ENCODE peak calls at places on chromosomes 7 and 10, in six cellular contexts. One of them, this sample, is unnamed.

GRCh38 chr10:22251751-22252285 is 34.0 kb upstream of the EBLN1 start:
- DNase-seq in hepatic stellate cell: peak; percentile 56
- DNase-seq in A549: no peak
- DNase-seq in astrocyte: peak; percentile 38
- DNase-seq in neural crest cell: peak; percentile 22
- DNase-seq in NCI-H524: peak; percentile 8
- DNase-seq in this sample: no peak

GRCh38 chr7:33886100-33886623 is 19.2 kb upstream of the BMPER start:
- DNase-seq in hepatic stellate cell: no peak
- DNase-seq in A549: peak; percentile 43
- DNase-seq in astrocyte: no peak
- DNase-seq in neural crest cell: peak; percentile 25
- DNase-seq in NCI-H524: no peak
- DNase-seq in this sample: peak; percentile 45

GRCh38 chr10:71223365-71224058 is 11.1 kb downstream of the UNC5B start:
- DNase-seq in hepatic stellate cell: no peak
- DNase-seq in A549: no peak
- DNase-seq in astrocyte: no peak
- DNase-seq in neural crest cell: no peak
- DNase-seq in NCI-H524: no peak
- DNase-seq in this sample: no peak

GRCh38 chr10:132865236-132865635 is 77.1 kb downstream of the CFAP46 start:
- DNase-seq in hepatic stellate cell: no peak
- DNase-seq in A549: no peak
- DNase-seq in astrocyte: no peak
- DNase-seq in neural crest cell: no peak
- DNase-seq in NCI-H524: no peak
- DNase-seq in this sample: no peak

GRCh38 chr7:17679427-17679826 is 260.9 kb downstream of the SNX13 start:
- DNase-seq in hepatic stellate cell: peak; percentile 33
- DNase-seq in A549: no peak
- DNase-seq in astrocyte: peak; percentile 58
- DNase-seq in neural crest cell: no peak
- DNase-seq in NCI-H524: no peak
- DNase-seq in this sample: peak; percentile 3

GRCh38 chr7:96952974-96953391 is 52.4 kb upstream of the DLX6 start:
- DNase-seq in hepatic stellate cell: peak; percentile 7
- DNase-seq in A549: no peak
- DNase-seq in astrocyte: peak; percentile 27
- DNase-seq in neural crest cell: no peak
- DNase-seq in NCI-H524: no peak
- DNase-seq in this sample: no peak

GRCh38 chr7:96084880-96085551 is 236.9 kb downstream of the SLC25A13 start:
- DNase-seq in hepatic stellate cell: peak; percentile 4
- DNase-seq in A549: no peak
- DNase-seq in astrocyte: peak; percentile 68
- DNase-seq in neural crest cell: no peak
- DNase-seq in NCI-H524: no peak
- DNase-seq in this sample: no peak

GRCh38 chr10:126315471-126316177 is 72.7 kb downstream of the ADAM12 start:
- DNase-seq in hepatic stellate cell: peak; percentile 63
- DNase-seq in A549: no peak
- DNase-seq in astrocyte: peak; percentile 94
- DNase-seq in neural crest cell: no peak
- DNase-seq in NCI-H524: no peak
- DNase-seq in this sample: no peak

GRCh38 chr10:88541116-88541626 is 41.9 kb downstream of the RNLS start:
- DNase-seq in hepatic stellate cell: no peak
- DNase-seq in A549: no peak
- DNase-seq in astrocyte: no peak
- DNase-seq in neural crest cell: no peak
- DNase-seq in NCI-H524: no peak
- DNase-seq in this sample: no peak

GRCh38 chr7:122616951-122617350 is 82.0 kb downstream of the RNF133 start:
- DNase-seq in hepatic stellate cell: no peak
- DNase-seq in A549: no peak
- DNase-seq in astrocyte: no peak
- DNase-seq in neural crest cell: no peak
- DNase-seq in NCI-H524: no peak
- DNase-seq in this sample: no peak

GRCh38 chr10:91452063-91452462 is 41.9 kb downstream of the HECTD2 start:
- DNase-seq in hepatic stellate cell: no peak
- DNase-seq in A549: no peak
- DNase-seq in astrocyte: no peak
- DNase-seq in neural crest cell: no peak
- DNase-seq in NCI-H524: no peak
- DNase-seq in this sample: no peak

GRCh38 chr7:50339990-50340500 is 35.5 kb downstream of the IKZF1 start:
- DNase-seq in hepatic stellate cell: no peak
- DNase-seq in A549: no peak
- DNase-seq in astrocyte: no peak
- DNase-seq in neural crest cell: no peak
- DNase-seq in NCI-H524: no peak
- DNase-seq in this sample: no peak

GRCh38 chr10:2979267-2979660 is 88.1 kb upstream of the PFKP start:
- DNase-seq in hepatic stellate cell: no peak
- DNase-seq in A549: no peak
- DNase-seq in astrocyte: peak; percentile 26
- DNase-seq in neural crest cell: no peak
- DNase-seq in NCI-H524: no peak
- DNase-seq in this sample: no peak

GRCh38 chr7:26460326-26460725 is 168.7 kb downstream of the SNX10 start:
- DNase-seq in hepatic stellate cell: no peak
- DNase-seq in A549: no peak
- DNase-seq in astrocyte: no peak
- DNase-seq in neural crest cell: no peak
- DNase-seq in NCI-H524: no peak
- DNase-seq in this sample: no peak

GRCh38 chr7:149824748-149825566 is 13.2 kb upstream of the ZNF862 start:
- DNase-seq in hepatic stellate cell: no peak
- DNase-seq in A549: no peak
- DNase-seq in astrocyte: no peak
- DNase-seq in neural crest cell: no peak
- DNase-seq in NCI-H524: no peak
- DNase-seq in this sample: no peak

GRCh38 chr10:110147961-110148360 is 59.4 kb upstream of the MXI1 start:
- DNase-seq in hepatic stellate cell: no peak
- DNase-seq in A549: no peak
- DNase-seq in astrocyte: no peak
- DNase-seq in neural crest cell: no peak
- DNase-seq in NCI-H524: peak; percentile 45
- DNase-seq in this sample: no peak

GRCh38 chr10:62380002-62380401 is 5.8 kb downstream of the ZNF365 start:
- DNase-seq in hepatic stellate cell: no peak
- DNase-seq in A549: peak; percentile 43
- DNase-seq in astrocyte: peak; percentile 85
- DNase-seq in neural crest cell: no peak
- DNase-seq in NCI-H524: no peak
- DNase-seq in this sample: no peak

GRCh38 chr7:6444516-6445269 is 3.1 kb downstream of the DAGLB start:
- DNase-seq in hepatic stellate cell: no peak
- DNase-seq in A549: no peak
- DNase-seq in astrocyte: peak; percentile 60
- DNase-seq in neural crest cell: no peak
- DNase-seq in NCI-H524: no peak
- DNase-seq in this sample: no peak

GRCh38 chr10:96077181-96077580 is 33.8 kb downstream of the CCNJ start:
- DNase-seq in hepatic stellate cell: no peak
- DNase-seq in A549: no peak
- DNase-seq in astrocyte: no peak
- DNase-seq in neural crest cell: no peak
- DNase-seq in NCI-H524: no peak
- DNase-seq in this sample: no peak

GRCh38 chr10:69202332-69202731 is 17.8 kb upstream of the HKDC1 start:
- DNase-seq in hepatic stellate cell: no peak
- DNase-seq in A549: no peak
- DNase-seq in astrocyte: no peak
- DNase-seq in neural crest cell: no peak
- DNase-seq in NCI-H524: no peak
- DNase-seq in this sample: no peak

GRCh38 chr7:94417261-94417660 is 22.6 kb downstream of the COL1A2 start:
- DNase-seq in hepatic stellate cell: no peak
- DNase-seq in A549: no peak
- DNase-seq in astrocyte: no peak
- DNase-seq in neural crest cell: no peak
- DNase-seq in NCI-H524: no peak
- DNase-seq in this sample: peak; percentile 73

GRCh38 chr10:131841669-131842139 is 59.1 kb upstream of the PPP2R2D start:
- DNase-seq in hepatic stellate cell: no peak
- DNase-seq in A549: no peak
- DNase-seq in astrocyte: no peak
- DNase-seq in neural crest cell: no peak
- DNase-seq in NCI-H524: no peak
- DNase-seq in this sample: no peak

GRCh38 chr10:113381906-113382562 is 170.8 kb upstream of the HABP2 start:
- DNase-seq in hepatic stellate cell: peak; percentile 59
- DNase-seq in A549: no peak
- DNase-seq in astrocyte: peak; percentile 44
- DNase-seq in neural crest cell: no peak
- DNase-seq in NCI-H524: no peak
- DNase-seq in this sample: no peak

GRCh38 chr7:41879424-41879823 is 176.5 kb upstream of the INHBA start:
- DNase-seq in hepatic stellate cell: no peak
- DNase-seq in A549: no peak
- DNase-seq in astrocyte: peak; percentile 63
- DNase-seq in neural crest cell: no peak
- DNase-seq in NCI-H524: no peak
- DNase-seq in this sample: no peak

GRCh38 chr7:26379711-26380110 is 88.0 kb downstream of the SNX10 start:
- DNase-seq in hepatic stellate cell: no peak
- DNase-seq in A549: no peak
- DNase-seq in astrocyte: no peak
- DNase-seq in neural crest cell: no peak
- DNase-seq in NCI-H524: no peak
- DNase-seq in this sample: no peak

GRCh38 chr7:129774359-129774758 is 162.8 kb downstream of the NRF1 start:
- DNase-seq in hepatic stellate cell: no peak
- DNase-seq in A549: no peak
- DNase-seq in astrocyte: no peak
- DNase-seq in neural crest cell: no peak
- DNase-seq in NCI-H524: peak; percentile 95
- DNase-seq in this sample: peak; percentile 90

GRCh38 chr7:151115836-151116418 is 29.7 kb downstream of the AGAP3 start:
- DNase-seq in hepatic stellate cell: no peak
- DNase-seq in A549: no peak
- DNase-seq in astrocyte: no peak
- DNase-seq in neural crest cell: no peak
- DNase-seq in NCI-H524: no peak
- DNase-seq in this sample: no peak

GRCh38 chr10:122328676-122329075 is 45.8 kb upstream of the PLEKHA1 start:
- DNase-seq in hepatic stellate cell: no peak
- DNase-seq in A549: no peak
- DNase-seq in astrocyte: no peak
- DNase-seq in neural crest cell: no peak
- DNase-seq in NCI-H524: no peak
- DNase-seq in this sample: no peak

GRCh38 chr10:102500621-102501149 is 1.8 kb downstream of the ACTR1A start:
- DNase-seq in hepatic stellate cell: no peak
- DNase-seq in A549: no peak
- DNase-seq in astrocyte: no peak
- DNase-seq in neural crest cell: no peak
- DNase-seq in NCI-H524: no peak
- DNase-seq in this sample: no peak

GRCh38 chr7:106346678-106347217 is 62.0 kb upstream of the NAMPT start:
- DNase-seq in hepatic stellate cell: peak; percentile 28
- DNase-seq in A549: peak; percentile 21
- DNase-seq in astrocyte: peak; percentile 96
- DNase-seq in neural crest cell: no peak
- DNase-seq in NCI-H524: no peak
- DNase-seq in this sample: no peak

GRCh38 chr7:116210345-116211005 is at the start of gene TES:
- DNase-seq in hepatic stellate cell: peak; percentile 65
- DNase-seq in A549: peak; percentile 80
- DNase-seq in astrocyte: no peak
- DNase-seq in neural crest cell: peak; percentile 48
- DNase-seq in NCI-H524: peak; percentile 19
- DNase-seq in this sample: peak; percentile 53

GRCh38 chr10:69180525-69181204 is 631 bp downstream of the SUPV3L1 start:
- DNase-seq in hepatic stellate cell: peak; percentile 24
- DNase-seq in A549: peak; percentile 24
- DNase-seq in astrocyte: peak; percentile 17
- DNase-seq in neural crest cell: no peak
- DNase-seq in NCI-H524: no peak
- DNase-seq in this sample: peak; percentile 35

GRCh38 chr7:132519936-132520335 is 56.3 kb downstream of the PLXNA4 start:
- DNase-seq in hepatic stellate cell: no peak
- DNase-seq in A549: no peak
- DNase-seq in astrocyte: peak; percentile 48
- DNase-seq in neural crest cell: no peak
- DNase-seq in NCI-H524: no peak
- DNase-seq in this sample: no peak

GRCh38 chr7:64888561-64888900 is 14.5 kb upstream of the ZNF273 start:
- DNase-seq in hepatic stellate cell: no peak
- DNase-seq in A549: no peak
- DNase-seq in astrocyte: no peak
- DNase-seq in neural crest cell: no peak
- DNase-seq in NCI-H524: no peak
- DNase-seq in this sample: no peak

GRCh38 chr10:29409241-29410051 is 120.6 kb downstream of the LYZL1 start:
- DNase-seq in hepatic stellate cell: peak; percentile 65
- DNase-seq in A549: peak; percentile 80
- DNase-seq in astrocyte: peak; percentile 61
- DNase-seq in neural crest cell: no peak
- DNase-seq in NCI-H524: no peak
- DNase-seq in this sample: peak; percentile 84

GRCh38 chr10:114607358-114607998 is 50.6 kb downstream of the ABLIM1 start:
- DNase-seq in hepatic stellate cell: no peak
- DNase-seq in A549: no peak
- DNase-seq in astrocyte: peak; percentile 62
- DNase-seq in neural crest cell: no peak
- DNase-seq in NCI-H524: no peak
- DNase-seq in this sample: no peak